ENCODE peak calls at places on chromosomes 1 and 21, in eight cellular contexts. B is small intestine; F is COR-L47; K is IMR-90; Z is EH; V is activated CD4-positive, alpha-beta T cell treated with anti-CD3 and anti-CD28 coated beads for 4 hours; U is sciatic nerve; Y is BE2C. L is an unnamed sample.

GRCh38 chr1:67683306-67683705 is 1.7 kb upstream of the GADD45A start:
- DNase-seq in Y (no peak), V (no peak), K (peak), Z (peak), F (no peak), B (peak), U (no peak), L (peak)

GRCh38 chr21:27649323-27649722 is 682.4 kb upstream of the ADAMTS5 start:
- DNase-seq in Z (peak), F (no peak), V (no peak), B (no peak), K (peak), Y (no peak), U (no peak), L (peak)

GRCh38 chr1:23554481-23555224 is 4.6 kb downstream of the ID3 start:
- DNase-seq in V (peak), U (peak), F (peak), K (peak), Y (peak), B (peak), Z (peak), L (peak)

GRCh38 chr21:26840206-26840605 is 5.0 kb downstream of the ADAMTS1 start:
- DNase-seq in Y (no peak), Z (peak), K (no peak), V (no peak), F (no peak), B (no peak), U (no peak), L (no peak)

GRCh38 chr1:35274197-35274596 is 5.7 kb downstream of the ZMYM4 start:
- DNase-seq in V (no peak), U (no peak), F (no peak), Y (no peak), Z (no peak), B (no peak), K (no peak), L (no peak)

GRCh38 chr1:53646732-53647131 is 92.2 kb downstream of the GLIS1 start:
- DNase-seq in F (no peak), Z (no peak), U (no peak), V (no peak), B (no peak), Y (no peak), K (no peak), L (no peak)

GRCh38 chr1:167431261-167431908 is 86.9 kb downstream of the CD247 start:
- DNase-seq in F (no peak), U (no peak), V (no peak), K (no peak), Z (no peak), B (no peak), Y (no peak), L (no peak)

GRCh38 chr1:23913212-23913880 is at the start of gene CNR2:
- DNase-seq in F (no peak), B (no peak), U (no peak), V (no peak), Y (no peak), Z (no peak), K (no peak), L (no peak)

GRCh38 chr1:6909857-6910256 is 124.6 kb downstream of the CAMTA1 start:
- DNase-seq in Z (no peak), V (no peak), U (peak), Y (no peak), K (no peak), B (peak), F (no peak), L (no peak)

L was measured in LHCN-M2.